ENCODE peak calls at places on chromosomes 7 and 10, in nine cellular contexts. T is A673, O is T-helper 17 cell, A is lung, R is HEK293T, M is T47D, H is H4, P is T follicular helper cell, X is anterior cingulate cortex. Y is an unnamed sample.

GRCh38 chr7:149598721-149599308 is 101.2 kb upstream of the ZNF746 start:
- DNase-seq in T (peak), O (no peak), A (no peak), R (peak), M (peak), H (peak), P (no peak), X (no peak), Y (no peak)

GRCh38 chr10:26881600-26882331 is 21.0 kb upstream of the ABI1 start:
- DNase-seq in T (peak), O (no peak), A (no peak), R (peak), M (no peak), H (peak), P (no peak), X (no peak), Y (peak)

GRCh38 chr7:82050134-82050533 is 280.3 kb upstream of the HGF start:
- DNase-seq in T (peak), O (no peak), A (no peak), R (peak), M (no peak), H (peak), P (no peak), X (no peak), Y (peak)

GRCh38 chr7:47038621-47039020 is 543.3 kb downstream of the TNS3 start:
- DNase-seq in T (no peak), O (no peak), A (no peak), R (no peak), M (no peak), H (no peak), P (no peak), X (no peak), Y (no peak)

GRCh38 chr10:69374242-69374641 is 42.5 kb downstream of the TACR2 start:
- DNase-seq in T (no peak), O (no peak), A (no peak), R (no peak), M (no peak), H (no peak), P (no peak), X (no peak), Y (no peak)

GRCh38 chr7:40239755-40240303 is 105.0 kb downstream of the SUGCT start:
- DNase-seq in T (no peak), O (no peak), A (no peak), R (no peak), M (no peak), H (no peak), P (no peak), X (no peak), Y (no peak)

GRCh38 chr10:33772370-33773331 is 438.2 kb upstream of the NRP1 start:
- DNase-seq in T (peak), O (no peak), A (no peak), R (no peak), M (no peak), H (no peak), P (no peak), X (peak), Y (peak)

GRCh38 chr7:135260930-135261721 is 27.5 kb downstream of the STRA8 start:
- DNase-seq in T (peak), O (no peak), A (no peak), R (peak), M (no peak), H (no peak), P (no peak), X (peak), Y (peak)

GRCh38 chr7:36728143-36728542 is 3.8 kb upstream of the AOAH start:
- DNase-seq in T (no peak), O (no peak), A (no peak), R (no peak), M (no peak), H (no peak), P (no peak), X (no peak), Y (no peak)

GRCh38 chr7:130912086-130912909 is 178.3 kb upstream of the KLF14 start:
- DNase-seq in T (no peak), O (no peak), A (no peak), R (no peak), M (peak), H (peak), P (no peak), X (no peak), Y (no peak)

GRCh38 chr10:10294801-10295515 is 722.7 kb upstream of the CELF2 start:
- DNase-seq in T (no peak), O (no peak), A (no peak), R (no peak), M (no peak), H (no peak), P (no peak), X (peak), Y (peak)

GRCh38 chr7:139679731-139680594 is 97.8 kb downstream of the HIPK2 start:
- DNase-seq in T (no peak), O (no peak), A (no peak), R (no peak), M (no peak), H (peak), P (no peak), X (no peak), Y (no peak)

GRCh38 chr10:47329905-47330304 is 7.7 kb downstream of the GDF2 start:
- DNase-seq in T (no peak), O (no peak), A (no peak), R (no peak), M (no peak), H (no peak), P (no peak), X (no peak), Y (no peak)

GRCh38 chr10:131198843-131199242 is 112.7 kb downstream of the TCERG1L start:
- DNase-seq in T (no peak), O (no peak), A (no peak), R (no peak), M (no peak), H (no peak), P (no peak), X (no peak), Y (no peak)

GRCh38 chr7:51286392-51286791 is 30.2 kb downstream of the COBL start:
- DNase-seq in T (no peak), O (no peak), A (no peak), R (no peak), M (no peak), H (no peak), P (no peak), X (no peak), Y (no peak)

GRCh38 chr10:96512997-96513685 is 585 bp downstream of the TLL2 start:
- DNase-seq in T (no peak), O (peak), A (no peak), R (peak), M (no peak), H (no peak), P (peak), X (no peak), Y (no peak)

GRCh38 chr7:2477447-2478386 is 1.5 kb upstream of the GRIFIN start:
- DNase-seq in T (peak), O (peak), A (peak), R (peak), M (peak), H (peak), P (peak), X (peak), Y (peak)

GRCh38 chr10:76546411-76546810 is 1091.2 kb downstream of the KCNMA1 start:
- DNase-seq in T (no peak), O (no peak), A (no peak), R (no peak), M (no peak), H (no peak), P (no peak), X (no peak), Y (no peak)

GRCh38 chr7:3559178-3559765 is 258.2 kb downstream of the SDK1 start:
- DNase-seq in T (peak), O (no peak), A (no peak), R (no peak), M (no peak), H (peak), P (no peak), X (no peak), Y (no peak)

GRCh38 chr7:138459300-138460175 is 521 bp upstream of the TRIM24 start:
- DNase-seq in T (no peak), O (peak), A (peak), R (peak), M (no peak), H (peak), P (peak), X (peak), Y (peak)

GRCh38 chr10:35480150-35480549 is 125.0 kb upstream of the GJD4 start:
- DNase-seq in T (no peak), O (no peak), A (no peak), R (peak), M (no peak), H (no peak), P (no peak), X (no peak), Y (no peak)

GRCh38 chr10:86945361-86946214 is 11.8 kb downstream of the MMRN2 start:
- DNase-seq in T (peak), O (no peak), A (no peak), R (peak), M (no peak), H (peak), P (no peak), X (no peak), Y (no peak)

GRCh38 chr7:20198295-20198694 is 18.9 kb downstream of the MACC1 start:
- DNase-seq in T (no peak), O (no peak), A (no peak), R (no peak), M (no peak), H (peak), P (no peak), X (no peak), Y (no peak)

GRCh38 chr10:21084700-21085099 is 187.6 kb upstream of the NEBL start:
- DNase-seq in T (no peak), O (no peak), A (no peak), R (no peak), M (no peak), H (no peak), P (no peak), X (no peak), Y (peak)

GRCh38 chr10:122154733-122155366 is 116.2 kb upstream of the BTBD16 start:
- DNase-seq in T (no peak), O (no peak), A (no peak), R (no peak), M (peak), H (no peak), P (no peak), X (peak), Y (peak)

GRCh38 chr10:71860243-71861029 is 9.4 kb upstream of the PSAP start:
- DNase-seq in T (peak), O (no peak), A (peak), R (peak), M (no peak), H (peak), P (no peak), X (peak), Y (peak)

GRCh38 chr7:16989883-16990413 is 108.2 kb upstream of the AGR3 start:
- DNase-seq in T (peak), O (no peak), A (peak), R (no peak), M (peak), H (peak), P (no peak), X (peak), Y (peak)

GRCh38 chr10:12077580-12078180 is 8.9 kb downstream of the DHTKD1 start:
- DNase-seq in T (no peak), O (no peak), A (no peak), R (no peak), M (no peak), H (no peak), P (no peak), X (no peak), Y (no peak)

GRCh38 chr7:122412886-122413285 is 108.3 kb upstream of the FEZF1 start:
- DNase-seq in T (peak), O (no peak), A (peak), R (no peak), M (no peak), H (peak), P (no peak), X (no peak), Y (no peak)